ENCODE peak calls at places on chromosomes 7 and 10, in eight cellular contexts. One of them, this sample, is unnamed.
A peak's percentile ranks its signal among the peaks of the same experiment; 100 is the strongest.

GRCh38 chr10:109957092-109957797 is 33.9 kb upstream of the XPNPEP1 start:
- DNase-seq in GM23338: no peak
- DNase-seq in dorsolateral prefrontal cortex: no peak
- DNase-seq in kidney epithelial cell: no peak
- DNase-seq in NB4: no peak
- DNase-seq in progenitor cell of endocrine pancreas: no peak
- DNase-seq in neural crest cell: no peak
- DNase-seq in thyroid gland: peak; percentile 67
- DNase-seq in this sample: no peak

GRCh38 chr7:85483205-85483604 is 296.3 kb upstream of the SEMA3D start:
- DNase-seq in GM23338: no peak
- DNase-seq in dorsolateral prefrontal cortex: no peak
- DNase-seq in kidney epithelial cell: no peak
- DNase-seq in NB4: peak; percentile 26
- DNase-seq in progenitor cell of endocrine pancreas: no peak
- DNase-seq in neural crest cell: no peak
- DNase-seq in thyroid gland: no peak
- DNase-seq in this sample: no peak

GRCh38 chr7:921581-922333 is 32.7 kb downstream of the ADAP1 start:
- DNase-seq in GM23338: no peak
- DNase-seq in dorsolateral prefrontal cortex: no peak
- DNase-seq in kidney epithelial cell: no peak
- DNase-seq in NB4: no peak
- DNase-seq in progenitor cell of endocrine pancreas: no peak
- DNase-seq in neural crest cell: no peak
- DNase-seq in thyroid gland: peak; percentile 1
- DNase-seq in this sample: no peak

GRCh38 chr10:4527281-4527960 is 298.6 kb upstream of the AKR1E2 start:
- DNase-seq in GM23338: no peak
- DNase-seq in dorsolateral prefrontal cortex: no peak
- DNase-seq in kidney epithelial cell: peak; percentile 37
- DNase-seq in NB4: no peak
- DNase-seq in progenitor cell of endocrine pancreas: no peak
- DNase-seq in neural crest cell: no peak
- DNase-seq in thyroid gland: no peak
- DNase-seq in this sample: no peak

GRCh38 chr7:139034855-139035587 is 821 bp downstream of the ZC3HAV1L start:
- DNase-seq in GM23338: peak; percentile 61
- DNase-seq in dorsolateral prefrontal cortex: no peak
- DNase-seq in kidney epithelial cell: no peak
- DNase-seq in NB4: peak; percentile 81
- DNase-seq in progenitor cell of endocrine pancreas: no peak
- DNase-seq in neural crest cell: no peak
- DNase-seq in thyroid gland: no peak
- DNase-seq in this sample: no peak

GRCh38 chr7:155224116-155224811 is 73.4 kb upstream of the INSIG1 start:
- DNase-seq in GM23338: no peak
- DNase-seq in dorsolateral prefrontal cortex: no peak
- DNase-seq in kidney epithelial cell: no peak
- DNase-seq in NB4: no peak
- DNase-seq in progenitor cell of endocrine pancreas: no peak
- DNase-seq in neural crest cell: no peak
- DNase-seq in thyroid gland: no peak
- DNase-seq in this sample: no peak

GRCh38 chr7:135536160-135536559 is 21.6 kb upstream of the NUP205 start:
- DNase-seq in GM23338: no peak
- DNase-seq in dorsolateral prefrontal cortex: no peak
- DNase-seq in kidney epithelial cell: no peak
- DNase-seq in NB4: peak; percentile 55
- DNase-seq in progenitor cell of endocrine pancreas: no peak
- DNase-seq in neural crest cell: no peak
- DNase-seq in thyroid gland: no peak
- DNase-seq in this sample: no peak

GRCh38 chr7:108234281-108234680 is 104.1 kb upstream of the LAMB4 start:
- DNase-seq in GM23338: no peak
- DNase-seq in dorsolateral prefrontal cortex: no peak
- DNase-seq in kidney epithelial cell: no peak
- DNase-seq in NB4: no peak
- DNase-seq in progenitor cell of endocrine pancreas: no peak
- DNase-seq in neural crest cell: no peak
- DNase-seq in thyroid gland: no peak
- DNase-seq in this sample: no peak

GRCh38 chr10:58712982-58713381 is 200.3 kb downstream of the BICC1 start:
- DNase-seq in GM23338: peak; percentile 32
- DNase-seq in dorsolateral prefrontal cortex: no peak
- DNase-seq in kidney epithelial cell: no peak
- DNase-seq in NB4: no peak
- DNase-seq in progenitor cell of endocrine pancreas: no peak
- DNase-seq in neural crest cell: no peak
- DNase-seq in thyroid gland: no peak
- DNase-seq in this sample: no peak

GRCh38 chr10:12973149-12973718 is 28.3 kb downstream of the CCDC3 start:
- DNase-seq in GM23338: peak; percentile 11
- DNase-seq in dorsolateral prefrontal cortex: no peak
- DNase-seq in kidney epithelial cell: no peak
- DNase-seq in NB4: peak; percentile 28
- DNase-seq in progenitor cell of endocrine pancreas: no peak
- DNase-seq in neural crest cell: no peak
- DNase-seq in thyroid gland: no peak
- DNase-seq in this sample: no peak

GRCh38 chr7:72925546-72926120 is 738 bp downstream of the POM121 start:
- DNase-seq in GM23338: no peak
- DNase-seq in dorsolateral prefrontal cortex: no peak
- DNase-seq in kidney epithelial cell: no peak
- DNase-seq in NB4: peak; percentile 56
- DNase-seq in progenitor cell of endocrine pancreas: no peak
- DNase-seq in neural crest cell: no peak
- DNase-seq in thyroid gland: no peak
- DNase-seq in this sample: no peak

GRCh38 chr10:119859422-119860258 is 13.0 kb downstream of the MCMBP start:
- DNase-seq in GM23338: peak; percentile 72
- DNase-seq in dorsolateral prefrontal cortex: no peak
- DNase-seq in kidney epithelial cell: peak; percentile 21
- DNase-seq in NB4: peak; percentile 73
- DNase-seq in progenitor cell of endocrine pancreas: no peak
- DNase-seq in neural crest cell: no peak
- DNase-seq in thyroid gland: no peak
- DNase-seq in this sample: no peak

GRCh38 chr10:51029172-51029641 is 45.1 kb upstream of the PRKG1 start:
- DNase-seq in GM23338: no peak
- DNase-seq in dorsolateral prefrontal cortex: no peak
- DNase-seq in kidney epithelial cell: no peak
- DNase-seq in NB4: no peak
- DNase-seq in progenitor cell of endocrine pancreas: no peak
- DNase-seq in neural crest cell: no peak
- DNase-seq in thyroid gland: no peak
- DNase-seq in this sample: no peak

GRCh38 chr7:53811555-53812079 is 730.6 kb upstream of the VSTM2A start:
- DNase-seq in GM23338: no peak
- DNase-seq in dorsolateral prefrontal cortex: no peak
- DNase-seq in kidney epithelial cell: no peak
- DNase-seq in NB4: no peak
- DNase-seq in progenitor cell of endocrine pancreas: no peak
- DNase-seq in neural crest cell: no peak
- DNase-seq in thyroid gland: no peak
- DNase-seq in this sample: no peak

GRCh38 chr7:39252916-39253315 is 275.2 kb downstream of the POU6F2 start:
- DNase-seq in GM23338: peak; percentile 46
- DNase-seq in dorsolateral prefrontal cortex: no peak
- DNase-seq in kidney epithelial cell: no peak
- DNase-seq in NB4: no peak
- DNase-seq in progenitor cell of endocrine pancreas: no peak
- DNase-seq in neural crest cell: no peak
- DNase-seq in thyroid gland: no peak
- DNase-seq in this sample: no peak

GRCh38 chr10:44965651-44966097 is 6.1 kb downstream of the RASSF4 start:
- DNase-seq in GM23338: no peak
- DNase-seq in dorsolateral prefrontal cortex: peak; percentile 10
- DNase-seq in kidney epithelial cell: no peak
- DNase-seq in NB4: no peak
- DNase-seq in progenitor cell of endocrine pancreas: no peak
- DNase-seq in neural crest cell: no peak
- DNase-seq in thyroid gland: peak; percentile 83
- DNase-seq in this sample: no peak

GRCh38 chr10:74738052-74738451 is 88.3 kb upstream of the KAT6B start:
- DNase-seq in GM23338: no peak
- DNase-seq in dorsolateral prefrontal cortex: no peak
- DNase-seq in kidney epithelial cell: no peak
- DNase-seq in NB4: peak; percentile 92
- DNase-seq in progenitor cell of endocrine pancreas: no peak
- DNase-seq in neural crest cell: no peak
- DNase-seq in thyroid gland: no peak
- DNase-seq in this sample: no peak

GRCh38 chr7:158042156-158042880 is 545.3 kb downstream of the PTPRN2 start:
- DNase-seq in GM23338: no peak
- DNase-seq in dorsolateral prefrontal cortex: no peak
- DNase-seq in kidney epithelial cell: no peak
- DNase-seq in NB4: no peak
- DNase-seq in progenitor cell of endocrine pancreas: no peak
- DNase-seq in neural crest cell: no peak
- DNase-seq in thyroid gland: no peak
- DNase-seq in this sample: no peak

GRCh38 chr7:55130079-55130476 is 111.3 kb downstream of the EGFR start:
- DNase-seq in GM23338: no peak
- DNase-seq in dorsolateral prefrontal cortex: peak; percentile 27
- DNase-seq in kidney epithelial cell: peak; percentile 48
- DNase-seq in NB4: no peak
- DNase-seq in progenitor cell of endocrine pancreas: no peak
- DNase-seq in neural crest cell: no peak
- DNase-seq in thyroid gland: peak; percentile 80
- DNase-seq in this sample: no peak

GRCh38 chr10:9342865-9343450 is 1288.5 kb downstream of the GATA3 start:
- DNase-seq in GM23338: peak; percentile 79
- DNase-seq in dorsolateral prefrontal cortex: no peak
- DNase-seq in kidney epithelial cell: no peak
- DNase-seq in NB4: peak; percentile 37
- DNase-seq in progenitor cell of endocrine pancreas: no peak
- DNase-seq in neural crest cell: no peak
- DNase-seq in thyroid gland: no peak
- DNase-seq in this sample: no peak
- TF ChIP-seq CTCF in GM23338: peak; percentile 95
- TF ChIP-seq CTCF in dorsolateral prefrontal cortex: peak; percentile 75
- TF ChIP-seq CTCF in kidney epithelial cell: peak; percentile 82
- TF ChIP-seq CTCF in NB4: peak; percentile 36
- TF ChIP-seq CTCF in progenitor cell of endocrine pancreas: peak; percentile 90
- TF ChIP-seq CTCF in neural crest cell: peak; percentile 90
- TF ChIP-seq CTCF in thyroid gland: peak; percentile 62
- TF ChIP-seq CTCF in this sample: peak; percentile 84

GRCh38 chr7:101911800-101912705 is 94.6 kb downstream of the CUX1 start:
- DNase-seq in GM23338: no peak
- DNase-seq in dorsolateral prefrontal cortex: no peak
- DNase-seq in kidney epithelial cell: peak; percentile 69
- DNase-seq in NB4: peak; percentile 60
- DNase-seq in progenitor cell of endocrine pancreas: no peak
- DNase-seq in neural crest cell: no peak
- DNase-seq in thyroid gland: peak; percentile 89
- DNase-seq in this sample: peak; percentile 87
- TF ChIP-seq CTCF in GM23338: no peak
- TF ChIP-seq CTCF in dorsolateral prefrontal cortex: no peak
- TF ChIP-seq CTCF in kidney epithelial cell: no peak
- TF ChIP-seq CTCF in NB4: no peak
- TF ChIP-seq CTCF in progenitor cell of endocrine pancreas: no peak
- TF ChIP-seq CTCF in neural crest cell: no peak
- TF ChIP-seq CTCF in thyroid gland: peak; percentile 41
- TF ChIP-seq CTCF in this sample: no peak

GRCh38 chr7:111853231-111853990 is 291.1 kb upstream of the IMMP2L start:
- DNase-seq in GM23338: peak; percentile 32
- DNase-seq in dorsolateral prefrontal cortex: peak; percentile 34
- DNase-seq in kidney epithelial cell: no peak
- DNase-seq in NB4: peak; percentile 30
- DNase-seq in progenitor cell of endocrine pancreas: no peak
- DNase-seq in neural crest cell: no peak
- DNase-seq in thyroid gland: no peak
- DNase-seq in this sample: no peak
- TF ChIP-seq CTCF in GM23338: peak; percentile 45
- TF ChIP-seq CTCF in dorsolateral prefrontal cortex: no peak
- TF ChIP-seq CTCF in kidney epithelial cell: no peak
- TF ChIP-seq CTCF in NB4: peak; percentile 31
- TF ChIP-seq CTCF in progenitor cell of endocrine pancreas: peak; percentile 8
- TF ChIP-seq CTCF in neural crest cell: no peak
- TF ChIP-seq CTCF in thyroid gland: no peak
- TF ChIP-seq CTCF in this sample: peak; percentile 16

GRCh38 chr7:48099781-48100180 is 10.7 kb downstream of the UPP1 start:
- DNase-seq in GM23338: no peak
- DNase-seq in dorsolateral prefrontal cortex: no peak
- DNase-seq in kidney epithelial cell: no peak
- DNase-seq in NB4: no peak
- DNase-seq in progenitor cell of endocrine pancreas: no peak
- DNase-seq in neural crest cell: no peak
- DNase-seq in thyroid gland: no peak
- DNase-seq in this sample: no peak

GRCh38 chr7:48096273-48096672 is 7.2 kb downstream of the UPP1 start:
- DNase-seq in GM23338: no peak
- DNase-seq in dorsolateral prefrontal cortex: no peak
- DNase-seq in kidney epithelial cell: no peak
- DNase-seq in NB4: peak; percentile 56
- DNase-seq in progenitor cell of endocrine pancreas: no peak
- DNase-seq in neural crest cell: no peak
- DNase-seq in thyroid gland: no peak
- DNase-seq in this sample: no peak

GRCh38 chr7:48098846-48099245 is 9.8 kb downstream of the UPP1 start:
- DNase-seq in GM23338: no peak
- DNase-seq in dorsolateral prefrontal cortex: no peak
- DNase-seq in kidney epithelial cell: no peak
- DNase-seq in NB4: no peak
- DNase-seq in progenitor cell of endocrine pancreas: no peak
- DNase-seq in neural crest cell: no peak
- DNase-seq in thyroid gland: no peak
- DNase-seq in this sample: no peak

GRCh38 chr7:48094861-48095293 is 5.8 kb downstream of the UPP1 start:
- DNase-seq in GM23338: no peak
- DNase-seq in dorsolateral prefrontal cortex: no peak
- DNase-seq in kidney epithelial cell: no peak
- DNase-seq in NB4: no peak
- DNase-seq in progenitor cell of endocrine pancreas: no peak
- DNase-seq in neural crest cell: no peak
- DNase-seq in thyroid gland: no peak
- DNase-seq in this sample: no peak

DNA sequence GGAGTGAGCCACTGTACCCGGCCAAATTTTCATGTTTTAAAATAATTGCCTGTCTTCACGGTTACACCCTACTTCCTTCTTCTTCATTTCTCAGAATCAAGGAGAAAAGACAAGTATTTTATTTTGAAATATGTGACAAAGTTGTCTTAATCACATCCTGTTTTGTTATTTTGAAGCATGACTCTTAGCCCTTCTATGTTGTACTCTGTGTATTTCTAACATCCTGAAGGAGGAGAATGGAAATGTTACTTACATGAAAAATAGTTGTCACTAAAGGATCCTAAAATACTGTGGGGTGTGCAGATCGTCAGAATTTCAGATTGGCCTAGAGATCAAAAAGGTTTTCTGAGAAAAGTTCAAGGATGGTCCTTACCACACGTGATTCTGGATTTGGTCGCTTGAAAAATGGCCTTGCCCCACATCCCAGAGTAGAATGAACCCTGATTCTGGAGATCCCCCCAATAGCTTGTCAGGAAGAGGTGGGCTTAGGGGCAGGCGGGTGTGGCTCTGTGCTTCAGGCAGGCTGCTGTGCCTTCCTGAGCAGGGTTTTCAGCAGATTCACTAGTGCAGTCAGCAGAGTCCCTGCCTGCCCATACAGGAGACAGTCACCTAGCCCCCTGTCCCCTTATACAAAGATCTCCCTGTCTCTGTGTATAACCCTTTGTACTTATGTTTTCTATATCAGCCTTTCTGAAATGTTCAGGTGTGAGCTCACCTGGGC is 8.6 kb downstream of the UPP1 start:
- DNase-seq in GM23338: no peak
- DNase-seq in dorsolateral prefrontal cortex: no peak
- DNase-seq in kidney epithelial cell: no peak
- DNase-seq in NB4: no peak
- DNase-seq in progenitor cell of endocrine pancreas: no peak
- DNase-seq in neural crest cell: no peak
- DNase-seq in thyroid gland: no peak
- DNase-seq in this sample: no peak
- TF ChIP-seq CTCF in GM23338: no peak
- TF ChIP-seq CTCF in dorsolateral prefrontal cortex: no peak
- TF ChIP-seq CTCF in kidney epithelial cell: no peak
- TF ChIP-seq CTCF in NB4: no peak
- TF ChIP-seq CTCF in progenitor cell of endocrine pancreas: no peak
- TF ChIP-seq CTCF in neural crest cell: no peak
- TF ChIP-seq CTCF in thyroid gland: no peak
- TF ChIP-seq CTCF in this sample: no peak

This sample was measured in epithelial cell of proximal tubule.